ENCODE peak calls at places on chromosomes 2 and 18, in five cellular contexts. F is natural killer cell treated with Interleukin-12 subunit alpha and Interleukin-12 subunit beta and Interleukin-15 and Interleukin-18, amount 100 ng/mL, for 72 hours; S is A172; E is effector CD8-positive, alpha-beta T cell; P is transverse colon. R is an unnamed sample.
A peak's percentile ranks its signal among the peaks of the same experiment; 100 is the strongest.

GRCh38 chr2:10390369-10390801 is 57.7 kb downstream of the ODC1 start:
- DNase-seq in P (no peak), E (no peak), F (no peak), S (peak; percentile 56), R (no peak)

GRCh38 chr2:26384183-26384582 is 17.5 kb upstream of the DRC1 start:
- DNase-seq in F (no peak), E (no peak), S (no peak), P (no peak), R (no peak)

GRCh38 chr18:25256439-25256838 is 95.5 kb downstream of the ZNF521 start:
- DNase-seq in P (no peak), S (no peak), F (no peak), E (no peak), R (no peak)

GRCh38 chr2:110816404-110817365 is 84.3 kb downstream of the ACOXL start:
- DNase-seq in P (no peak), E (no peak), F (no peak), S (no peak), R (no peak)

GRCh38 chr18:59801576-59801975 is 98.2 kb upstream of the PMAIP1 start:
- DNase-seq in S (no peak), E (no peak), F (no peak), P (no peak), R (no peak)

GRCh38 chr2:195666113-195666712 is 9.2 kb downstream of the SLC39A10 start:
- DNase-seq in S (no peak), P (no peak), E (no peak), F (no peak), R (no peak)

GRCh38 chr2:182228741-182229140 is 198.1 kb downstream of the PDE1A start:
- DNase-seq in P (no peak), E (no peak), F (no peak), S (no peak), R (no peak)

GRCh38 chr2:232133078-232133477 is 171.6 kb downstream of the DIS3L2 start:
- DNase-seq in E (no peak), F (no peak), P (no peak), S (no peak), R (no peak)

GRCh38 chr2:46815121-46815802 is 100.3 kb downstream of the MCFD2 start:
- DNase-seq in F (no peak), E (no peak), S (no peak), P (no peak), R (no peak)

GRCh38 chr2:135709992-135710391 is 31.7 kb upstream of the UBXN4 start:
- DNase-seq in S (peak; percentile 33), F (peak; percentile 74), P (peak; percentile 56), E (peak; percentile 61), R (peak; percentile 79)

GRCh38 chr2:158305501-158305900 is 151.1 kb downstream of the CCDC148 start:
- DNase-seq in E (no peak), F (no peak), S (no peak), P (no peak), R (no peak)

GRCh38 chr2:174590928-174591648 is 6.5 kb downstream of the WIPF1 start:
- DNase-seq in S (no peak), E (no peak), P (no peak), F (no peak), R (no peak)

GRCh38 chr18:6221602-6222014 is 193.1 kb downstream of the L3MBTL4 start:
- DNase-seq in F (no peak), E (no peak), P (no peak), S (no peak), R (no peak)

GRCh38 chr2:217451634-217452033 is 551.2 kb downstream of the TNS1 start:
- DNase-seq in S (peak; percentile 70), F (no peak), P (no peak), E (no peak), R (no peak)